ENCODE peak calls at places on chromosomes 12 and 14, in four cellular contexts. V is GM12891, S is HCT116, L is spleen. X is an unnamed sample.

GRCh38 chr14:84579292-84579691 is 950.7 kb upstream of the FLRT2 start:
- DNase-seq in V (no peak), S (no peak), L (no peak), X (no peak)

GRCh38 chr14:65696801-65697200 is 284.3 kb downstream of the FUT8 start:
- DNase-seq in V (no peak), S (no peak), L (no peak), X (no peak)

GRCh38 chr12:122889658-122890561 is 6.0 kb downstream of the VPS37B start:
- DNase-seq in V (no peak), S (no peak), L (no peak), X (no peak)

GRCh38 chr12:40646891-40647290 is 45.3 kb upstream of the CNTN1 start:
- DNase-seq in V (no peak), S (no peak), L (no peak), X (no peak)

GRCh38 chr14:35416108-35416750 is 11.7 kb upstream of the NFKBIA start:
- DNase-seq in V (no peak), S (no peak), L (no peak), X (no peak)

GRCh38 chr14:58637040-58637390 is 747 bp upstream of the DACT1 start:
- DNase-seq in V (no peak), S (no peak), L (no peak), X (peak)

GRCh38 chr12:51127050-51127729 is 43.8 kb upstream of the CSRNP2 start:
- DNase-seq in V (no peak), S (no peak), L (no peak), X (no peak)

GRCh38 chr12:62772556-62772955 is 162.4 kb downstream of the PPM1H start:
- DNase-seq in V (no peak), S (no peak), L (no peak), X (no peak)

GRCh38 chr12:28232212-28232928 is 42.1 kb downstream of the CCDC91 start:
- DNase-seq in V (no peak), S (no peak), L (no peak), X (no peak)

GRCh38 chr14:32559595-32559994 is 230.5 kb downstream of the AKAP6 start:
- DNase-seq in V (no peak), S (no peak), L (no peak), X (no peak)

GRCh38 chr14:65933400-65934068 is 521.0 kb downstream of the FUT8 start:
- DNase-seq in V (no peak), S (no peak), L (no peak), X (no peak)

GRCh38 chr12:117660896-117661295 is 299.5 kb upstream of the NOS1 start:
- DNase-seq in V (no peak), S (no peak), L (no peak), X (no peak)

GRCh38 chr14:37060496-37061260 is 111.7 kb downstream of the SLC25A21 start:
- DNase-seq in V (no peak), S (no peak), L (no peak), X (no peak)

GRCh38 chr14:23094666-23095195 is at the start of gene ACIN1:
- DNase-seq in V (peak), S (peak), L (peak), X (peak)

GRCh38 chr14:101506211-101506920 is 54.9 kb upstream of the DIO3 start:
- DNase-seq in V (no peak), S (no peak), L (peak), X (peak)

GRCh38 chr14:31965735-31966598 is 111.1 kb upstream of the ARHGAP5 start:
- DNase-seq in V (no peak), S (no peak), L (no peak), X (no peak)

DNA sequence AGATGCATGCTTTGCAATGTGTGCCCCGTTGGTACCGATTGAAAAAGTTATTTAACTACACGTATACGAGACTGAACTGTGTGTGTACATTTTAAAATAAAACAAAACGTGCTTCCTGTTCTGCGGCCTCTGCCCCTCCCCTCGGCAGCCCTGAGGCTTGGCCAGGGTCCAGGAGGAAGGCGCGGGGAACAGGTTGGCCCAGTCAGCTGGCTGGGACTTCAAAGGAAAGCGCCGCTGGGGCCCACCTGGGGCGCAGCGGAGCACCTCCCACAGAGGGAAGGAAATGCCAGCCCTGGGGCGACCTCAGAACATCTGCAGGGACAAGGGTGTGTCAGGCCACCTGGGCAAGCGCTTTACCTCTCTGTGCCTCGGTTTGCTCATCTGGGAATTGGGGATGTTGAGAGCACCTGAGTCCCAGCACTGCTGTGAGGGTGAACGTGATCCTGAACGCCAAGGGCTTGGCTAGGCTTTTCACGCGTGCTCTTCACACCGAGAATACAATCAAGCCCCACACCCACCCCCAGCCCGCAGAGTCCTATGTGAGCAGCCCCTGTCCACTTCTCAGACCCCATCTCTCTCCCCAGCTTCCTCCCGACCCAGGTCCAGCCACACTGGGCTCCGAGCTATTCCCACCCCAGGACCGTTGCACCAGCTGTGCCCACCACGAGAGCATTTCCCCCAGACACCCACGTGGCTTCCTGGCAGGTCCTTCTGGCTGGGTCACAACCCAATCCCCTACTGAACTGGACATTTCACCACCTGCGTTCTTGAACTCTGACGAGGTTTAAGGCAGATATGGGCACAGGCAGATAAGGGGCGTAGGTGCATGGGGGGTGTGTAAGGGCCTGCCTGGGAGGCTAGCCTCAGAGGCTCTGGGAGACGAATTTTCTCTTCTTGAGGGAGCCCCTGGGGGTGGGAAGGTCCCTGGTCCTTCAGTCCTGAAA is 41.9 kb upstream of the NCOR2 start:
- DNase-seq in V (peak), S (peak), L (peak), X (peak)
- TF ChIP-seq POLR2AphosphoS5 in V (no peak), S (peak), L (peak), X (peak)

DNA sequence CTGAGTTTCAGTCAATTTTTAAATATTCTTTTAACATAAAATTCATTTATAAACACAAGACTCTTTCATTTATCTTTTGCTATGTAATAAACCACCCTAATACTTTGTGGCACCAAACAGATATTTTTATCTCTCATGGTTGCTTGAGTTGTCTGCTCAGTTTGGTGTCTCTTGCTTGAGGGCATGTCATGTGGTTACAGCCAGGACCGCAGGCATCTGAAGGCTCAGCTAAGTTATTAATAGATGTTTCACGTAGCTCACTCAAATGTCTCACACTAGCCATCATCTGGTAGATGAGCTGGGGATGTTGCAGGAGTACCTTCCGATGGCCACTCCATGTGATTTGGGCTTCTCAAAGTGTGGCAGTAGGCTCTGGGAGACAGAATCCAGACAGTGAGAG is 597.8 kb downstream of the ETNK1 start:
- DNase-seq in V (no peak), S (no peak), L (no peak), X (no peak)
- TF ChIP-seq POLR2AphosphoS5 in V (no peak), S (no peak), L (no peak), X (no peak)

DNA sequence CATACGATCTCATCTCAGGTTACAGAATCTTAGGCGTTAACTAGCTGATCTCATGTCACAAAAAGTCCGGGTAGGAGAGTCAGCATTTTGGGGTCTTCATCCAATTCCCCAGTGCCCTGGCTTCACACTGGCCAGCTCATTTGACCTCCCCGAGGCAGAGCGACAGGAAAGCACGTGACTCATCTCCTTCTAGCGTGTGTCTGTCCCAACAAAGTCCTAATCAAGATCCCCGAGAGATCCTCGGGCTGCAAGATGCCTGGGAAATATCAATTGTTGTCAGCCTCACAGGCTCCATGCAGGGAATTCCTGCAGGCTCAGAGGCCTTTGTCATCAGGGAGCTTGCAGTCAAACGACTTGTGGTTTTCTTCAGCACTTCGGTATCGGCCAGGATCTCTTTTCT is 57.5 kb downstream of the ZNF664 start:
- DNase-seq in V (no peak), S (no peak), L (no peak), X (no peak)
- TF ChIP-seq POLR2AphosphoS5 in V (no peak), S (no peak), L (no peak), X (peak)

DNA sequence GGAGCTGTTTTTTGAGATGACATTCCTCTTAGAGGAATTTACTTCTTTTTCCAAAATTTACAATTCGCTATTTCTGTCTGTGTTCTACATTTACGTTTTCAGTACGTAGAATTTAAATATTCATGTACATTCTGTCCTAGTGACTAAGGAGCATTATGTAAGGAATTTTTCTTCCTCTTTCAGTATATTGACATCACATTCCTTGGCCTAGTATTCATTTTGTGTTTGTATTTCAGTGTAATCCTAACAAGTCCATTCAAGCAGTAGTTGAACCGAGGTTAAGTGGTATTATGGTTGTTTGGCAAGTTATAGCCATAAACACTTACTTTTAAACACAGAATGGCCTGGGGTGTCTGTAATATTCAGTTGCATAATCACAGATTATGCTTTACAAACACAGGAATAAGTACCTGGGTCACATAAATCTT is 465.2 kb downstream of the PCNX1 start:
- DNase-seq in V (no peak), S (no peak), L (no peak), X (no peak)
- TF ChIP-seq POLR2AphosphoS5 in V (no peak), S (no peak), L (no peak), X (peak)

DNA sequence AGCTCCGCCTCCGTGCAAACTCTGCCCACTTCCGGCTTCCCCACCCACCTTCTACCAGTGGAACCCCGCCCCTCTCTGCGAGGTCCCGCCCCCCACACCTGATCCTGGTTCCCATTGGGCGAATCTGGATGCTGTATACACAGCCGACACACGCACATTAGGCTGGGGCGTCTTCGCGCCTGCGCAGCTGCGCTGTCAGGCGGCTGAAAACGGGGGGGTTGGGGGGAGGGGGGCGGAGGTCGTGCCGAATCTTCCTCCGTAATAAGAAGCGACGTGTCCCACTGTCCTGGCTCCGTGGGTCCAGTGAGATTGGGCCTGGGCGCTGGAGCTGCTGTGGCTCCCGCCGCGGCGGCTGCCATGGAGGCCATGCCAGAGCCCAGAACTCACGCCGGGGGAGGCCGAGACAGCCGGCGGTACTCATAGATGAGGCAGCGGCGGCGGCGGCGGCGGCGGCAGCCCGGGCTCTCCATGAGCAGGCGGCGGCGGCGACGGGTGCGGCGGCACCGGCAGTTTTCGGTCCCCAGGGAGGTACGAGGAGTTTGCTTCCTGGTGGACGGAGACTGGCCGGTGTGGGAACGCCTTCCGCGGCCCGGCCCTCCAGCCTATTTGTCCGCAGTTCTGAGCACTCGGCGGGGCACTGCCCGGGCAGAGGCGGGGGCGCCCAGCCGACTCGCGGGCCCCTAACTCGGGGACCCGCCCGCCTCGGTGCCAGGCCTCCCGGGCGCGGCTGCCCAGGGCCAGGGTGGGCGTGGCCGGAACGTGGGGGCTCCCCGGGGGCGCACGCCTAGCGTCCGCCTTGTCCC is 64.5 kb downstream of the KLHL28 start:
- DNase-seq in V (peak), S (peak), L (peak), X (peak)
- TF ChIP-seq POLR2AphosphoS5 in V (peak), S (peak), L (peak), X (peak)